ENCODE peak calls at places on chromosomes 12 and 14, in ten cellular contexts. S, W, G, Q, O, N, H, E, X and B are unnamed samples.

GRCh38 chr12:42128327-42128726 is 16.3 kb downstream of the GXYLT1 start:
- DNase-seq in S (peak), W (no peak), G (peak), Q (peak), O (no peak), N (no peak), H (no peak), E (no peak), X (no peak), B (no peak)

GRCh38 chr12:581321-581720 is 81.9 kb downstream of the NINJ2 start:
- DNase-seq in S (no peak), W (no peak), G (no peak), Q (no peak), O (no peak), N (no peak), H (no peak), E (no peak), X (no peak), B (no peak)

GRCh38 chr14:101055106-101055662 is 151.7 kb upstream of the RTL1 start:
- DNase-seq in S (no peak), W (peak), G (peak), Q (no peak), O (no peak), N (no peak), H (no peak), E (no peak), X (no peak), B (no peak)

GRCh38 chr14:50047274-50047676 is 69.1 kb downstream of the VCPKMT start:
- DNase-seq in S (peak), W (no peak), G (no peak), Q (no peak), O (no peak), N (no peak), H (no peak), E (no peak), X (no peak), B (no peak)

GRCh38 chr14:38311655-38312054 is 55.8 kb upstream of the CLEC14A start:
- DNase-seq in S (no peak), W (no peak), G (no peak), Q (peak), O (no peak), N (no peak), H (no peak), E (no peak), X (no peak), B (no peak)

GRCh38 chr12:70307868-70308267 is 58.2 kb upstream of the KCNMB4 start:
- DNase-seq in S (no peak), W (no peak), G (no peak), Q (no peak), O (no peak), N (no peak), H (no peak), E (no peak), X (no peak), B (no peak)

GRCh38 chr14:103444837-103445524 is 59.8 kb downstream of the MARK3 start:
- DNase-seq in S (no peak), W (no peak), G (peak), Q (peak), O (no peak), N (no peak), H (no peak), E (no peak), X (no peak), B (no peak)

GRCh38 chr14:105107781-105108515 is 42.7 kb upstream of the GPR132 start:
- DNase-seq in S (no peak), W (no peak), G (no peak), Q (no peak), O (no peak), N (no peak), H (no peak), E (no peak), X (no peak), B (no peak)

GRCh38 chr12:121451931-121452330 is 52.0 kb downstream of the RNF34 start:
- DNase-seq in S (no peak), W (no peak), G (no peak), Q (peak), O (no peak), N (no peak), H (no peak), E (no peak), X (no peak), B (no peak)

GRCh38 chr12:130552483-130552996 is 163.6 kb downstream of the RIMBP2 start:
- DNase-seq in S (no peak), W (no peak), G (no peak), Q (no peak), O (no peak), N (no peak), H (peak), E (no peak), X (no peak), B (no peak)

GRCh38 chr12:41629606-41630005 is 441.5 kb downstream of the PDZRN4 start:
- DNase-seq in S (no peak), W (no peak), G (no peak), Q (no peak), O (no peak), N (no peak), H (no peak), E (no peak), X (no peak), B (no peak)

GRCh38 chr14:99674776-99675175 is 9.3 kb upstream of the CYP46A1 start:
- DNase-seq in S (no peak), W (no peak), G (no peak), Q (no peak), O (no peak), N (no peak), H (no peak), E (no peak), X (no peak), B (no peak)

GRCh38 chr12:107330901-107331431 is 237.6 kb upstream of the CRY1 start:
- DNase-seq in S (no peak), W (no peak), G (no peak), Q (no peak), O (no peak), N (no peak), H (no peak), E (no peak), X (no peak), B (no peak)

GRCh38 chr12:23472329-23472971 is 477.0 kb downstream of the SOX5 start:
- DNase-seq in S (no peak), W (no peak), G (no peak), Q (no peak), O (no peak), N (no peak), H (no peak), E (no peak), X (peak), B (peak)

GRCh38 chr14:47675239-47675488 is 241 bp downstream of the MDGA2 start:
- DNase-seq in S (no peak), W (no peak), G (no peak), Q (no peak), O (no peak), N (no peak), H (no peak), E (no peak), X (no peak), B (no peak)

GRCh38 chr14:77007975-77008421 is 20.5 kb downstream of the IRF2BPL start:
- DNase-seq in S (no peak), W (peak), G (no peak), Q (no peak), O (no peak), N (peak), H (no peak), E (peak), X (peak), B (peak)

GRCh38 chr14:61710853-61711817 is 15.8 kb downstream of the HIF1A start:
- DNase-seq in S (peak), W (no peak), G (no peak), Q (peak), O (no peak), N (no peak), H (no peak), E (no peak), X (no peak), B (no peak)

GRCh38 chr12:89980236-89980635 is 271.6 kb upstream of the ATP2B1 start:
- DNase-seq in S (no peak), W (no peak), G (peak), Q (peak), O (peak), N (no peak), H (no peak), E (no peak), X (no peak), B (no peak)

GRCh38 chr12:46983959-46984833 is 95.2 kb upstream of the PCED1B start:
- DNase-seq in S (peak), W (no peak), G (peak), Q (peak), O (peak), N (no peak), H (peak), E (no peak), X (no peak), B (no peak)

GRCh38 chr14:32202941-32203882 is at the start of gene RNU6-8:
- DNase-seq in S (peak), W (peak), G (peak), Q (peak), O (peak), N (peak), H (peak), E (peak), X (peak), B (peak)

GRCh38 chr14:32201196-32201815 is 539 bp upstream of the RNU6-7 start:
- DNase-seq in S (peak), W (peak), G (peak), Q (peak), O (no peak), N (peak), H (peak), E (peak), X (peak), B (peak)

GRCh38 chr14:32201816-32202467 is at the start of gene RNU6-7:
- DNase-seq in S (peak), W (peak), G (peak), Q (peak), O (peak), N (no peak), H (no peak), E (peak), X (no peak), B (peak)

GRCh38 chr14:32203928-32204357 is 874 bp upstream of the RNU6-8 start:
- DNase-seq in S (peak), W (peak), G (no peak), Q (peak), O (no peak), N (no peak), H (no peak), E (peak), X (no peak), B (no peak)

GRCh38 chr14:32202468-32202865 is 602 bp downstream of the RNU6-8 start:
- DNase-seq in S (peak), W (no peak), G (peak), Q (no peak), O (peak), N (no peak), H (no peak), E (no peak), X (no peak), B (no peak)
- H3K4me3 ChIP-seq in S (peak), W (peak), G (peak), Q (peak), O (peak), N (peak), H (peak), E (peak), X (peak), B (peak)

DNA sequence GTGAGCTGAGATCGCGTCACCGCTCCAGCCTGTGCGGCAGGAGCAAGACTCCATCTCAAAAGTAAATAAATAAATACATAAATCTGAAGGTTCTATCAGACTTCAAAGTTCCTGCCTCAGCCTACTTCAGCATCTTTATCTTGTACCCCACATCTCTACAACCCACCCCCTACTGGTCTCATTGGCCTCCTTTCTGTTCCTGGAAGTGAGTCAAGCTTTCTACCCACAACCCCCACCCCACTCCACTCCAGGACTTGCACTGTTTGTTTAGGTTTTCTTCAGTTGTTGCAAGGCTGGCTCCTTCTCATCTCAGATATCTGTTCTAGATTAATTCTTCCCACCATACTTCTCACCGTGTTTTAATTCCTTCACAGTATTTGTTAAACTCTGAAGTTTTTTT is 714 bp upstream of the PSMC6 start:
- DNase-seq in S (peak), W (no peak), G (peak), Q (no peak), O (no peak), N (no peak), H (no peak), E (no peak), X (no peak), B (no peak)
- H3K4me3 ChIP-seq in S (peak), W (peak), G (peak), Q (peak), O (peak), N (peak), H (peak), E (peak), X (peak), B (peak)

GRCh38 chr14:75511201-75511600 is 11.1 kb upstream of the BATF start:
- DNase-seq in S (no peak), W (no peak), G (no peak), Q (no peak), O (no peak), N (no peak), H (no peak), E (no peak), X (no peak), B (no peak)

GRCh38 chr14:75513911-75514672 is 8.2 kb upstream of the BATF start:
- DNase-seq in S (peak), W (no peak), G (no peak), Q (no peak), O (no peak), N (no peak), H (no peak), E (no peak), X (no peak), B (no peak)

GRCh38 chr14:75518625-75519024 is 3.6 kb upstream of the BATF start:
- DNase-seq in S (peak), W (no peak), G (peak), Q (peak), O (no peak), N (no peak), H (no peak), E (no peak), X (no peak), B (no peak)

GRCh38 chr14:75515631-75515999 is 6.7 kb upstream of the BATF start:
- DNase-seq in S (peak), W (no peak), G (peak), Q (no peak), O (no peak), N (no peak), H (no peak), E (no peak), X (no peak), B (no peak)

DNA sequence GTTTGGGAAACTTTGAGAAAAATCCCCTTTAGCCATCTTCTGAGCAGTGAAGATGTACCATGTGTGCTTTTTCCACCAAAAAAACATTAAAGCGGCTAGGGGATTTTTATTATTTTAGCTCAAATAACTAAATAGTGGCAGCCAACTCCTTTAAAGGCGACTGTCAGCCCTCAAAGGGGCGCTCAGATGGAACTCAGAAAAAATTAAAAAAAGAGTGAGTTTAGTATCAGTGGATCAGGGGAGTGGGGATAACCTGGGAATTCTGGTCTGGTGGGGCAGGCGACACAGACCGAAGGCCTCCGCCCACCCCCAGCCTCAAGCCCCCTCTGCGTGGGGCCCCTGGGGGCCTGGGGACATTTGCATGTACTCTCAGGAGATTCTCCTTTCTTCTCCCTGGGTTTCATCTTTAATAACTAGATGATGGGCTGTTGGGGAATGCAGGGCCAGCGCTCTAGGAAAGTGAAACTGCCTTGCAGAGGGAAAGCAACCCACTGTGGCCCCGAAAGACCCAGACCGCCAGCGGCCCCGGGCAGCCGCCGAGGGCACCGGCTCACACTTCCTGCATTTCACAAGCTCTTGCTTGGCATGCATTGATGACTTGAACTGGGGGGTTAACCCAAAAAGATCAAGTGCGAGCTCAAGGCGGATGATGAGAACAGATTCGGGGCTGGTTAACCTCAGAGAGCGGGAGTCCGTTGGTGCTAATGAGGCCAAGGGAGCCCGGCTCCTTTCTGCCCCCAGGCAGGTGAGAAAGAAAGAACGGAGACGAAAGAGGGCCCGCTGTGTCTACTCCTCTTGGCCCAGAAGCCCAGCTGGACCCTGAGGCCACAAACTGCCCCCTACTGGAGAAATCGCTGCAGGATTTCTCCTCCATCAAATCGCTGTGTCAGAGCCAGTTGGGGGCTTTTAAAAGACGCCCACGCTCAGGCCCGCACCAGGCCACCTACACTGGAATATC is 7.3 kb upstream of the BATF start:
- DNase-seq in S (peak), W (no peak), G (peak), Q (peak), O (no peak), N (no peak), H (no peak), E (no peak), X (no peak), B (peak)
- H3K4me3 ChIP-seq in S (peak), W (peak), G (peak), Q (peak), O (no peak), N (peak), H (no peak), E (peak), X (peak), B (peak)

DNA sequence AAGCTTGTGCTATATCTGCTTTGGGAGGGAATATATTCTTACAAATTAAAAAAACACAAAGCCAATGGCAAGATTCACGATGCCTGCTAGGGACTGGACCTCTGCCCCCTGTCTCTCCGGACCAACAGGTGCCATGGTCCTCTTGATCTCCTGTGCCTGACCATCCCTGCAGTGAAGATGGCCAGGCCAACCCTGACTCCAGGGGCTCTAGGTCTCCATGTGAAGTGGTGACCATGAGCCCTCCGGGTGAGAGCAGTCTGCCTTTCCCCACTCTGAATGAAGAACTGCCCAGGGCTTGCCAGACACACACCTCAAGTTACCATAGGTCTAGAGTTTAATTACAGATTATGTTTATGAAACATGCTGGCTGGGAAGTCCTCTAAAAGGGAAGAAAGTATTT is 1.5 kb downstream of the ARHGDIB start:
- DNase-seq in S (no peak), W (no peak), G (no peak), Q (no peak), O (no peak), N (no peak), H (no peak), E (no peak), X (no peak), B (no peak)
- H3K4me3 ChIP-seq in S (peak), W (peak), G (no peak), Q (no peak), O (peak), N (peak), H (no peak), E (peak), X (peak), B (peak)

GRCh38 chr14:30710870-30711269 is 88.8 kb downstream of the SCFD1 start:
- DNase-seq in S (no peak), W (no peak), G (peak), Q (peak), O (no peak), N (no peak), H (no peak), E (no peak), X (no peak), B (no peak)

GRCh38 chr14:30708157-30708556 is 86.0 kb downstream of the SCFD1 start:
- DNase-seq in S (no peak), W (no peak), G (no peak), Q (no peak), O (no peak), N (no peak), H (no peak), E (no peak), X (no peak), B (no peak)

GRCh38 chr14:30709201-30709600 is 87.1 kb downstream of the SCFD1 start:
- DNase-seq in S (no peak), W (no peak), G (no peak), Q (no peak), O (no peak), N (no peak), H (no peak), E (no peak), X (no peak), B (no peak)

DNA sequence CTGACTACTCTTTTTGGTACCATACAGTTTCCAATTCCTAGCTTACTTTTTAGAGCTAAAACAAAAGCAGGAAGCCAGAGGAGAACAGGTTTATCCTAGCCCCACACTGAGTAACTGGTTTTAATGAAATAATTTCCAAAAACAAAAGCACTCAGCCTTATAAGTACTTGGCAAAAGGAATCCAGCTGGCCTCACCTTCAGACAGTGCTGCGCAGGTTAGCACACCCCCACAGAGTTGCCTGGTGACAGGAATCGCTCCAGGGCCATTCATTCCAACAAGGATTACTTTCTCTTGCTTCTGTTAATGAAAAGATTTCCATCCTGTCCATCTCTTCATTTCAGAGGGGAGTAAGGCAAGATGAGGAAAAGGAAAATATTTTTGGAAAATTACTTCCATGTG is 84.6 kb downstream of the SCFD1 start:
- DNase-seq in S (no peak), W (no peak), G (no peak), Q (no peak), O (no peak), N (no peak), H (no peak), E (no peak), X (no peak), B (no peak)
- H3K4me3 ChIP-seq in S (no peak), W (no peak), G (no peak), Q (no peak), O (no peak), N (no peak), H (no peak), E (no peak), X (no peak), B (no peak)